ENCODE peak calls at places on chromosomes 1 and 21, in four cellular contexts. P is K562, V is SK-N-SH, H is GM12878. Y is an unnamed sample.

GRCh38 chr21:36976228-36976627 is 9.8 kb upstream of the HLCS start:
- DNase-seq in H (no peak), V (no peak), P (no peak), Y (no peak)

GRCh38 chr1:53957231-53957818 is 11.2 kb downstream of the LRRC42 start:
- DNase-seq in V (no peak), P (peak), H (no peak), Y (no peak)

GRCh38 chr1:16141573-16142336 is 14.1 kb downstream of the EPHA2 start:
- DNase-seq in P (no peak), V (peak), H (no peak), Y (no peak)

GRCh38 chr1:54342764-54343687 is 63.2 kb downstream of the SSBP3 start:
- DNase-seq in P (no peak), H (no peak), V (no peak), Y (no peak)

GRCh38 chr1:43582162-43582566 is 51.5 kb downstream of the PTPRF start:
- DNase-seq in V (no peak), P (peak), H (peak), Y (no peak)

GRCh38 chr1:17046043-17046657 is 7.7 kb downstream of the SDHB start:
- DNase-seq in P (peak), H (no peak), V (peak), Y (no peak)

GRCh38 chr1:118143136-118143535 is 41.9 kb downstream of the SPAG17 start:
- DNase-seq in P (no peak), H (no peak), V (no peak), Y (no peak)

GRCh38 chr21:41777934-41778815 is 11.3 kb upstream of the RIPK4 start:
- DNase-seq in V (peak), P (peak), H (no peak), Y (peak)

GRCh38 chr1:177174921-177175634 is 4.3 kb downstream of the BRINP2 start:
- DNase-seq in H (no peak), V (no peak), P (no peak), Y (no peak)

GRCh38 chr1:217009376-217009775 is 286.1 kb upstream of the ESRRG start:
- DNase-seq in H (no peak), P (no peak), V (no peak), Y (no peak)

GRCh38 chr1:235397733-235398132 is 30.5 kb downstream of the TBCE start:
- DNase-seq in P (no peak), H (no peak), V (no peak), Y (no peak)

GRCh38 chr1:45679123-45679522 is 7.2 kb downstream of the GPBP1L1 start:
- DNase-seq in H (no peak), V (no peak), P (no peak), Y (no peak)

GRCh38 chr1:77511440-77511840 is 171.0 kb downstream of the ZZZ3 start:
- DNase-seq in V (no peak), P (no peak), H (no peak), Y (no peak)

GRCh38 chr1:182972231-182972630 is 19.3 kb upstream of the SHCBP1L start:
- DNase-seq in H (no peak), V (no peak), P (no peak), Y (no peak)

GRCh38 chr1:230327892-230328284 is 98.2 kb downstream of the PGBD5 start:
- DNase-seq in H (peak), V (no peak), P (peak), Y (no peak)

GRCh38 chr1:4175566-4176405 is 275.7 kb upstream of the C1orf174 start:
- DNase-seq in P (peak), V (no peak), H (no peak), Y (no peak)

GRCh38 chr1:5953386-5953785 is 38.8 kb downstream of the NPHP4 start:
- DNase-seq in P (no peak), H (no peak), V (no peak), Y (no peak)

GRCh38 chr1:56710646-56711045 is 65.5 kb downstream of the PRKAA2 start:
- DNase-seq in H (no peak), P (no peak), V (no peak), Y (no peak)

GRCh38 chr1:228060458-228061190 is 21.9 kb upstream of the ARF1 start:
- DNase-seq in H (no peak), V (peak), P (peak), Y (peak)

GRCh38 chr21:45460011-45460565 is 55.1 kb downstream of the COL18A1 start:
- DNase-seq in H (no peak), V (no peak), P (no peak), Y (no peak)

GRCh38 chr1:164726235-164726634 is 167.3 kb downstream of the PBX1 start:
- DNase-seq in H (no peak), V (no peak), P (no peak), Y (no peak)

GRCh38 chr1:208988811-208989222 is 594.7 kb upstream of the CAMK1G start:
- DNase-seq in P (no peak), H (peak), V (peak), Y (no peak)

GRCh38 chr21:37358392-37358791 is 8.2 kb upstream of the DYRK1A start:
- DNase-seq in H (no peak), V (no peak), P (no peak), Y (no peak)

GRCh38 chr1:66446261-66447001 is 87.5 kb upstream of the SGIP1 start:
- DNase-seq in H (peak), V (peak), P (peak), Y (no peak)

GRCh38 chr1:17588048-17588781 is 48.7 kb downstream of the ARHGEF10L start:
- DNase-seq in H (no peak), P (no peak), V (peak), Y (peak)

GRCh38 chr1:16180291-16180824 is 24.5 kb upstream of the EPHA2 start:
- DNase-seq in P (no peak), V (no peak), H (no peak), Y (no peak)

GRCh38 chr1:2592672-2593071 is 6.1 kb downstream of the PRXL2B start:
- DNase-seq in H (no peak), V (peak), P (no peak), Y (no peak)

GRCh38 chr1:106791041-106791440 is 265.4 kb upstream of the PRMT6 start:
- DNase-seq in P (no peak), V (no peak), H (no peak), Y (no peak)

GRCh38 chr1:185646202-185646683 is 87.9 kb upstream of the HMCN1 start:
- DNase-seq in P (no peak), V (peak), H (no peak), Y (no peak)

GRCh38 chr1:6785318-6785712 is at the start of gene CAMTA1:
- DNase-seq in H (no peak), P (no peak), V (peak), Y (no peak)

GRCh38 chr1:87132664-87133000 is 196.0 kb upstream of the LMO4 start:
- DNase-seq in P (no peak), V (no peak), H (no peak), Y (no peak)

GRCh38 chr1:211830055-211830329 is 571 bp downstream of the LPGAT1 start:
- DNase-seq in H (no peak), V (no peak), P (no peak), Y (no peak)

GRCh38 chr1:223704921-223705878 is 7.1 kb upstream of the CAPN2 start:
- DNase-seq in H (no peak), P (peak), V (no peak), Y (no peak)

GRCh38 chr1:119779869-119780356 is 11.2 kb upstream of the HMGCS2 start:
- DNase-seq in V (peak), P (no peak), H (no peak), Y (no peak)

GRCh38 chr1:228647523-228648444 is 87.5 kb upstream of the RHOU start:
- DNase-seq in V (peak), P (no peak), H (no peak), Y (peak)

GRCh38 chr1:161068306-161069200 is 1.1 kb downstream of the ARHGAP30 start:
- DNase-seq in V (no peak), H (peak), P (peak), Y (no peak)

GRCh38 chr1:38045431-38046332 is 911 bp downstream of the POU3F1 start:
- DNase-seq in H (no peak), P (no peak), V (peak), Y (peak)

DNA sequence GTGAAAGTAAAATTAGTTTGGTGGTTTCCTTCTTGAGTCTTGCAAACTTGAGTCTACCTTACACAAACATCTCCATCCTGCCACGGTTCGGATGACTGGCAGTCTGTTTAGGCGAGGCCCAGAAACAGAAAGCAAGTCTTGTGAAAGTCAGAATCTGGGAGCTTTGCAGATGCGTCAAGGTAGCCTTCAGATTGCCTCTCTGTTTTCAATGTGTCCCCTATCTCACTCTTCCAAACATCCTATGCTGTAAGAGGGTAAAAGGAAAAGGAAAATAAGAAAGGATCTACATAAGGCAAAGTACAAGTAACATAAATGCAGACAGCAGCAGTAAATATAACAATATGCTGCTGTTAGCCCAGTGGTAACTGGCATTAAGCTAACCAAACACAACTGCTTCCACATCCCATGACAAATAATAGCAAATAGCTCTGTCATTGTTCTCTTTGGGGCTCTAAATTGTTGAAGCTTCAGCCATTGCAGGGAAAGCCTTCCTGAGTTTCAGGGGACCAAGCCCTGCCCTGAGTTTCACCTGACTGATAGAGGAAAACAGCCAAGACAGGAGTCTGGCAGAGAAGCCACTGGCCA is 26.2 kb upstream of the C1orf105 start:
- DNase-seq in P (no peak), V (no peak), H (peak), Y (no peak)
- TF ChIP-seq USF1 in P (no peak), V (no peak), H (no peak), Y (no peak)

GRCh38 chr21:38759286-38759872 is 46.4 kb upstream of the ETS2 start:
- DNase-seq in P (no peak), H (no peak), V (peak), Y (no peak)

GRCh38 chr21:38756746-38757145 is 49.0 kb upstream of the ETS2 start:
- DNase-seq in V (no peak), P (no peak), H (no peak), Y (no peak)

GRCh38 chr21:38760762-38761155 is 45.0 kb upstream of the ETS2 start:
- DNase-seq in H (no peak), P (no peak), V (no peak), Y (no peak)

GRCh38 chr21:38760017-38760761 is 45.5 kb upstream of the ETS2 start:
- DNase-seq in H (no peak), P (no peak), V (no peak), Y (no peak)

GRCh38 chr21:38758815-38759214 is 46.9 kb upstream of the ETS2 start:
- DNase-seq in V (peak), H (no peak), P (no peak), Y (no peak)
- TF ChIP-seq USF1 in V (no peak), H (no peak), P (no peak), Y (no peak)

GRCh38 chr1:9292361-9293240 is at the start of gene SPSB1:
- DNase-seq in V (peak), P (peak), H (no peak), Y (peak)

GRCh38 chr1:9289090-9289534 is 3.6 kb upstream of the SPSB1 start:
- DNase-seq in P (peak), V (no peak), H (peak), Y (peak)

GRCh38 chr1:9293241-9293511 is 482 bp downstream of the SPSB1 start:
- DNase-seq in H (no peak), V (no peak), P (no peak), Y (no peak)

GRCh38 chr1:9291914-9292360 is 757 bp upstream of the SPSB1 start:
- DNase-seq in V (peak), P (no peak), H (no peak), Y (no peak)

DNA sequence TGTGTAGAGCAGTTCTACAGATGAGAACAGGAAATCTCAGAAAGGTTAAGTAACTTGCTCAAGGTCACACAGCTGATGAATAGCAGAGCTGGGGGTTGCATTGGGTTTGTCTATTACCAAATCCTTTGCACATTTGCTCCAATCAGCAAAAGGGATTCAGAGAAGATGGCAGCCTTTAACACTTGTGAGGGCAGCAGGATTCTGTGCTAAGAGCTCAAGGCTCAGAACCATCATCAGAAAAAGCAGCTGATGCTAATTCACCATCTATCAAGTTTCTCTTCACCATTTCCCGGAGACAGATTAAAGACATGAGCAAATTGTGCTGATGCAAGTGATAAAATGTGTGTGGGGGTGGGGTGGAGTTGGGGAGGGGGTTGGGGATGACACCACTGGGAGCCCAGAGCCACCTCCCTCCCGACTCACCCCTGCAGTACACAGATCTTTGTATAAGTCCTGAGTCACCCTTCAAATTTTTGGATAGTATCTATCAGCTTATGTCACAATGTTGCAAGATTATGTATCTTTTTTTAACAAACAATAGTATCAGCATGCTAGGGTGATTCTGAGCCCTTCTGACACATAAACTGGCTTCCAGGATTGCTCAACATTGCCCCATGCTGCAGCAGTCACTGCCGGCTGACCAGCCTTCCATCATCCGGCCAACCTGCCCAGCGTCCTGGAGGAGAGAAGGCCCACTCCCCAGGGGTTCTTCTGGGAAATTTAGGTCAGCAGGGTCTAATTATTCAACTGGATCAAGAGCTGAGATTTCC is 2.8 kb upstream of the SPSB1 start:
- DNase-seq in P (no peak), V (no peak), H (no peak), Y (no peak)
- TF ChIP-seq USF1 in P (no peak), V (no peak), H (no peak), Y (no peak)

DNA sequence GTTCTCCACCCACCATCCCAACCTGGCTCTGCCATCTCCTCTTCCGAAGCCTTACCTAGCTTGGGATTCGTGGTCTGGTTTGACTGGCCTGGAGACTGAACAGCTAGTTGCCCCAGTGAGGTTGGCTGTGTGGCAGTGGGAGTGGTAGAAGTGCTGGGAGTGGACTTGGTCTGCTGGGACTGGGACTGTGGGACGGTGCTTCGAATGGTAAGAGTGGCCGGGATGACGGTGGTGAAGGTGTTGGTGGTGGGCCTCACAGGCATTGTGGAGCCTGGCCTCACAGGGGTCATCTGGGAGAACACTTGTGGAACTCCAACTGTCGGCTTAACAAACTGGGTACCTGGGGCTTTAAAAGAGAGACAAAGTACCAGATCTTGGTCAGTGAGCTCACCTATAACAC is 28.7 kb downstream of the PSMB4 start:
- DNase-seq in V (no peak), P (no peak), H (no peak), Y (no peak)
- TF ChIP-seq USF1 in V (no peak), P (no peak), H (no peak), Y (no peak)

Y was measured in WTC11.